ENCODE peak calls at places on chromosomes 3 and 15, in six cellular contexts. K is 8988T, L is PC-9, U is A549, Z is upper lobe of right lung, I is H9. C is an unnamed sample.
A peak's percentile ranks its signal among the peaks of the same experiment; 100 is the strongest.

GRCh38 chr15:67573194-67573593 is 30.7 kb downstream of the MAP2K5 start:
- DNase-seq in K (no peak), L (no peak), U (no peak), Z (no peak), I (no peak), C (no peak)

GRCh38 chr15:47027322-47027946 is 689.9 kb upstream of the SEMA6D start:
- DNase-seq in K (no peak), L (no peak), U (no peak), Z (no peak), I (peak; percentile 32), C (peak; percentile 56)

GRCh38 chr3:66989860-66990696 is 8.0 kb upstream of the KBTBD8 start:
- DNase-seq in K (no peak), L (peak; percentile 36), U (peak; percentile 63), Z (no peak), I (no peak), C (peak; percentile 68)

GRCh38 chr3:197810901-197811300 is 19.8 kb downstream of the LRCH3 start:
- DNase-seq in K (no peak), L (peak; percentile 22), U (no peak), Z (no peak), I (no peak), C (no peak)

GRCh38 chr3:23701711-23702110 is 104.0 kb upstream of the UBE2E1 start:
- DNase-seq in K (no peak), L (no peak), U (no peak), Z (no peak), I (no peak), C (peak; percentile 50)

GRCh38 chr15:63473007-63473748 is 31.2 kb upstream of the USP3 start:
- DNase-seq in K (no peak), L (no peak), U (peak; percentile 64), Z (no peak), I (no peak), C (no peak)

GRCh38 chr15:41429003-41429890 is 12.4 kb downstream of the RTF1 start:
- DNase-seq in K (no peak), L (no peak), U (no peak), Z (no peak), I (no peak), C (no peak)

GRCh38 chr3:17546500-17546899 is 195.9 kb downstream of the TBC1D5 start:
- DNase-seq in K (no peak), L (no peak), U (no peak), Z (no peak), I (no peak), C (peak; percentile 49)

GRCh38 chr3:22245122-22245521 is 494.1 kb upstream of the ZNF385D start:
- DNase-seq in K (no peak), L (peak; percentile 55), U (peak; percentile 8), Z (no peak), I (no peak), C (peak; percentile 50)

GRCh38 chr15:101024709-101025108 is 105.6 kb downstream of the LRRK1 start:
- DNase-seq in K (no peak), L (no peak), U (no peak), Z (no peak), I (peak; percentile 19), C (no peak)

GRCh38 chr3:34212671-34213070 is 414.2 kb downstream of the PDCD6IP start:
- DNase-seq in K (no peak), L (no peak), U (no peak), Z (no peak), I (no peak), C (no peak)

GRCh38 chr3:23668430-23668904 is 137.3 kb upstream of the UBE2E1 start:
- DNase-seq in K (peak; percentile 25), L (peak; percentile 85), U (peak; percentile 93), Z (no peak), I (no peak), C (no peak)

GRCh38 chr3:23888617-23889228 is 28.1 kb downstream of the NKIRAS1 start:
- DNase-seq in K (no peak), L (no peak), U (peak; percentile 47), Z (no peak), I (no peak), C (no peak)

GRCh38 chr15:90482124-90483011 is 47.4 kb upstream of the CRTC3 start:
- DNase-seq in K (no peak), L (no peak), U (peak; percentile 64), Z (no peak), I (peak; percentile 41), C (peak; percentile 59)

GRCh38 chr15:101280007-101280406 is 2.7 kb upstream of the SELENOS start:
- DNase-seq in K (no peak), L (no peak), U (no peak), Z (no peak), I (no peak), C (no peak)

GRCh38 chr3:107198522-107199271 is 178.5 kb upstream of the CCDC54 start:
- DNase-seq in K (no peak), L (no peak), U (no peak), Z (no peak), I (no peak), C (no peak)

GRCh38 chr15:56919708-56920637 is 1.5 kb downstream of the TCF12 start:
- DNase-seq in K (peak; percentile 21), L (no peak), U (peak; percentile 63), Z (peak; percentile 70), I (peak; percentile 61), C (peak; percentile 79)

GRCh38 chr15:40441736-40442531 is 1.2 kb downstream of the BAHD1 start:
- DNase-seq in K (peak; percentile 50), L (no peak), U (no peak), Z (no peak), I (no peak), C (no peak)

GRCh38 chr3:179264456-179264855 is 13.5 kb upstream of the KCNMB3 start:
- DNase-seq in K (no peak), L (no peak), U (no peak), Z (no peak), I (no peak), C (no peak)

GRCh38 chr15:31801152-31801551 is 229.2 kb upstream of the CHRNA7 start:
- DNase-seq in K (no peak), L (no peak), U (no peak), Z (no peak), I (no peak), C (no peak)

GRCh38 chr3:61877359-61877770 is 316.0 kb downstream of the PTPRG start:
- DNase-seq in K (no peak), L (no peak), U (no peak), Z (no peak), I (no peak), C (peak; percentile 67)

GRCh38 chr3:55454611-55455010 is 32.5 kb downstream of the WNT5A start:
- DNase-seq in K (no peak), L (no peak), U (no peak), Z (no peak), I (no peak), C (no peak)

GRCh38 chr15:37219211-37219701 is 118.9 kb upstream of the MEIS2 start:
- DNase-seq in K (no peak), L (no peak), U (no peak), Z (no peak), I (no peak), C (no peak)

GRCh38 chr15:65424683-65425082 is 1.9 kb upstream of the IGDCC4 start:
- DNase-seq in K (no peak), L (no peak), U (no peak), Z (no peak), I (no peak), C (no peak)

GRCh38 chr15:100767002-100767825 is 112.4 kb upstream of the ALDH1A3 start:
- DNase-seq in K (no peak), L (no peak), U (no peak), Z (peak; percentile 50), I (no peak), C (no peak)

GRCh38 chr15:35308802-35309201 is 223.7 kb upstream of the NANOGP8 start:
- DNase-seq in K (no peak), L (no peak), U (peak; percentile 53), Z (no peak), I (no peak), C (peak; percentile 2)

GRCh38 chr15:69524296-69524695 is 71.7 kb downstream of the RPLP1 start:
- DNase-seq in K (no peak), L (no peak), U (no peak), Z (no peak), I (no peak), C (no peak)

GRCh38 chr3:32334675-32335074 is 57.0 kb upstream of the CMTM7 start:
- DNase-seq in K (peak; percentile 45), L (no peak), U (no peak), Z (no peak), I (peak; percentile 50), C (peak; percentile 61)

GRCh38 chr3:149282836-149283235 is 50.6 kb downstream of the TM4SF18 start:
- DNase-seq in K (no peak), L (no peak), U (no peak), Z (no peak), I (no peak), C (no peak)

GRCh38 chr3:65785065-65785645 is 253.6 kb downstream of the MAGI1 start:
- DNase-seq in K (no peak), L (peak; percentile 39), U (peak; percentile 55), Z (no peak), I (no peak), C (peak; percentile 68)

GRCh38 chr3:12870942-12871341 is 29.6 kb upstream of the RPL32 start:
- DNase-seq in K (no peak), L (no peak), U (no peak), Z (no peak), I (no peak), C (no peak)

GRCh38 chr3:30285188-30286006 is 321.0 kb upstream of the TGFBR2 start:
- DNase-seq in K (no peak), L (no peak), U (no peak), Z (no peak), I (no peak), C (no peak)

C was measured in mesendoderm.